ENCODE peak calls at places on chromosomes 12 and 14, in four cellular contexts. J, K, N and C are unnamed samples.

GRCh38 chr14:39467889-39468524 is 35.8 kb upstream of the FBXO33 start:
- DNase-seq in J (peak; percentile 66), K (peak; percentile 62), N (no peak), C (peak; percentile 25)

GRCh38 chr12:121036810-121037326 is 2.2 kb downstream of the OASL start:
- DNase-seq in J (no peak), K (no peak), N (no peak), C (no peak)

GRCh38 chr14:23252420-23253333 is 14.9 kb downstream of the RNF212B start:
- DNase-seq in J (no peak), K (no peak), N (no peak), C (peak; percentile 63)

GRCh38 chr12:132638541-132639408 is 20.2 kb downstream of the P2RX2 start:
- DNase-seq in J (peak; percentile 60), K (peak; percentile 18), N (no peak), C (no peak)

GRCh38 chr12:93978553-93978952 is 169.8 kb upstream of the PLXNC1 start:
- DNase-seq in J (no peak), K (no peak), N (no peak), C (no peak)

GRCh38 chr14:84965279-84965678 is 564.7 kb upstream of the FLRT2 start:
- DNase-seq in J (no peak), K (no peak), N (no peak), C (no peak)

GRCh38 chr14:89598548-89599186 is 181.6 kb upstream of the FOXN3 start:
- DNase-seq in J (no peak), K (peak; percentile 15), N (no peak), C (no peak)

GRCh38 chr12:1318327-1319031 is 275.9 kb downstream of the FBXL14 start:
- DNase-seq in J (no peak), K (peak; percentile 99), N (no peak), C (peak; percentile 7)

GRCh38 chr12:27048822-27049752 is 26.7 kb downstream of the MED21 start:
- DNase-seq in J (no peak), K (no peak), N (no peak), C (no peak)

GRCh38 chr14:92783813-92784431 is 10.2 kb upstream of the GOLGA5 start:
- DNase-seq in J (no peak), K (peak; percentile 77), N (no peak), C (no peak)

GRCh38 chr12:131793623-131794022 is 34.6 kb upstream of the MMP17 start:
- DNase-seq in J (no peak), K (no peak), N (no peak), C (no peak)

GRCh38 chr12:112584266-112584722 is 165.5 kb downstream of the PTPN11 start:
- DNase-seq in J (peak; percentile 69), K (peak; percentile 40), N (no peak), C (peak; percentile 89)

GRCh38 chr14:50044040-50044651 is 72.2 kb downstream of the VCPKMT start:
- DNase-seq in J (no peak), K (no peak), N (no peak), C (no peak)

GRCh38 chr12:761276-761675 is 8.9 kb downstream of the WNK1 start:
- DNase-seq in J (no peak), K (no peak), N (no peak), C (no peak)

GRCh38 chr12:113286712-113287111 is 48.2 kb downstream of the SLC8B1 start:
- DNase-seq in J (no peak), K (no peak), N (no peak), C (no peak)

GRCh38 chr14:85234626-85235025 is 295.3 kb upstream of the FLRT2 start:
- DNase-seq in J (no peak), K (no peak), N (no peak), C (no peak)